ENCODE peak calls at places on chromosomes 6 and 20, in five cellular contexts. One of them, this sample, is unnamed.

GRCh38 chr6:8131265-8131897 is 29.0 kb upstream of the EEF1E1 start:
- DNase-seq in CD4-positive, alpha-beta T cell: no peak
- DNase-seq in T-helper 17 cell: no peak
- DNase-seq in activated gamma-delta T cell treated with Interleukin-2 at 50 U/mL for 16 hours: peak
- DNase-seq in effector memory CD8-positive, alpha-beta T cell: peak
- DNase-seq in this sample: peak

GRCh38 chr6:116666869-116667268 is 1.7 kb downstream of the ZUP1 start:
- DNase-seq in T-helper 17 cell: no peak
- DNase-seq in CD4-positive, alpha-beta T cell: no peak
- DNase-seq in activated gamma-delta T cell treated with Interleukin-2 at 50 U/mL for 16 hours: no peak
- DNase-seq in effector memory CD8-positive, alpha-beta T cell: no peak
- DNase-seq in this sample: no peak

GRCh38 chr6:108562503-108562993 is 1.8 kb downstream of the FOXO3 start:
- DNase-seq in T-helper 17 cell: no peak
- DNase-seq in activated gamma-delta T cell treated with Interleukin-2 at 50 U/mL for 16 hours: no peak
- DNase-seq in effector memory CD8-positive, alpha-beta T cell: no peak
- DNase-seq in CD4-positive, alpha-beta T cell: no peak
- DNase-seq in this sample: peak

GRCh38 chr6:169051371-169051770 is 202.3 kb downstream of the THBS2 start:
- DNase-seq in effector memory CD8-positive, alpha-beta T cell: no peak
- DNase-seq in CD4-positive, alpha-beta T cell: no peak
- DNase-seq in activated gamma-delta T cell treated with Interleukin-2 at 50 U/mL for 16 hours: no peak
- DNase-seq in T-helper 17 cell: no peak
- DNase-seq in this sample: no peak

GRCh38 chr20:58621906-58622548 is 29.1 kb upstream of the STX16 start:
- DNase-seq in T-helper 17 cell: no peak
- DNase-seq in effector memory CD8-positive, alpha-beta T cell: no peak
- DNase-seq in CD4-positive, alpha-beta T cell: no peak
- DNase-seq in activated gamma-delta T cell treated with Interleukin-2 at 50 U/mL for 16 hours: no peak
- DNase-seq in this sample: no peak

GRCh38 chr6:39203804-39204495 is 25.3 kb downstream of the KCNK5 start:
- DNase-seq in effector memory CD8-positive, alpha-beta T cell: no peak
- DNase-seq in activated gamma-delta T cell treated with Interleukin-2 at 50 U/mL for 16 hours: no peak
- DNase-seq in CD4-positive, alpha-beta T cell: no peak
- DNase-seq in T-helper 17 cell: no peak
- DNase-seq in this sample: no peak

GRCh38 chr20:23269954-23270353 is 80.6 kb upstream of the NXT1 start:
- DNase-seq in effector memory CD8-positive, alpha-beta T cell: no peak
- DNase-seq in T-helper 17 cell: no peak
- DNase-seq in activated gamma-delta T cell treated with Interleukin-2 at 50 U/mL for 16 hours: no peak
- DNase-seq in CD4-positive, alpha-beta T cell: no peak
- DNase-seq in this sample: no peak

GRCh38 chr6:145893586-145893985 is 70.6 kb downstream of the SHPRH start:
- DNase-seq in CD4-positive, alpha-beta T cell: no peak
- DNase-seq in T-helper 17 cell: no peak
- DNase-seq in effector memory CD8-positive, alpha-beta T cell: no peak
- DNase-seq in activated gamma-delta T cell treated with Interleukin-2 at 50 U/mL for 16 hours: no peak
- DNase-seq in this sample: no peak

GRCh38 chr20:45470262-45470931 is 844 bp downstream of the WFDC2 start:
- DNase-seq in effector memory CD8-positive, alpha-beta T cell: no peak
- DNase-seq in T-helper 17 cell: no peak
- DNase-seq in activated gamma-delta T cell treated with Interleukin-2 at 50 U/mL for 16 hours: no peak
- DNase-seq in CD4-positive, alpha-beta T cell: no peak
- DNase-seq in this sample: peak

GRCh38 chr20:48547682-48548081 is 280.1 kb downstream of the PREX1 start:
- DNase-seq in T-helper 17 cell: no peak
- DNase-seq in effector memory CD8-positive, alpha-beta T cell: no peak
- DNase-seq in CD4-positive, alpha-beta T cell: no peak
- DNase-seq in activated gamma-delta T cell treated with Interleukin-2 at 50 U/mL for 16 hours: no peak
- DNase-seq in this sample: no peak

GRCh38 chr6:159714404-159714803 is 12.9 kb upstream of the WTAP start:
- DNase-seq in activated gamma-delta T cell treated with Interleukin-2 at 50 U/mL for 16 hours: no peak
- DNase-seq in T-helper 17 cell: no peak
- DNase-seq in effector memory CD8-positive, alpha-beta T cell: no peak
- DNase-seq in CD4-positive, alpha-beta T cell: no peak
- DNase-seq in this sample: no peak

GRCh38 chr6:106281088-106281487 is 44.5 kb downstream of the ATG5 start:
- DNase-seq in T-helper 17 cell: no peak
- DNase-seq in CD4-positive, alpha-beta T cell: no peak
- DNase-seq in effector memory CD8-positive, alpha-beta T cell: no peak
- DNase-seq in activated gamma-delta T cell treated with Interleukin-2 at 50 U/mL for 16 hours: no peak
- DNase-seq in this sample: no peak

GRCh38 chr20:46119028-46119546 is 973 bp downstream of the CD40 start:
- DNase-seq in effector memory CD8-positive, alpha-beta T cell: no peak
- DNase-seq in activated gamma-delta T cell treated with Interleukin-2 at 50 U/mL for 16 hours: no peak
- DNase-seq in CD4-positive, alpha-beta T cell: no peak
- DNase-seq in T-helper 17 cell: no peak
- DNase-seq in this sample: no peak

GRCh38 chr6:20455175-20456075 is 53.7 kb downstream of the E2F3 start:
- DNase-seq in CD4-positive, alpha-beta T cell: no peak
- DNase-seq in effector memory CD8-positive, alpha-beta T cell: no peak
- DNase-seq in activated gamma-delta T cell treated with Interleukin-2 at 50 U/mL for 16 hours: no peak
- DNase-seq in T-helper 17 cell: no peak
- DNase-seq in this sample: peak

GRCh38 chr6:149079456-149079855 is 238.1 kb upstream of the TAB2 start:
- DNase-seq in activated gamma-delta T cell treated with Interleukin-2 at 50 U/mL for 16 hours: no peak
- DNase-seq in effector memory CD8-positive, alpha-beta T cell: no peak
- DNase-seq in T-helper 17 cell: no peak
- DNase-seq in CD4-positive, alpha-beta T cell: no peak
- DNase-seq in this sample: no peak

GRCh38 chr6:155171109-155171746 is 92.6 kb upstream of the CLDN20 start:
- DNase-seq in T-helper 17 cell: peak
- DNase-seq in CD4-positive, alpha-beta T cell: peak
- DNase-seq in activated gamma-delta T cell treated with Interleukin-2 at 50 U/mL for 16 hours: peak
- DNase-seq in effector memory CD8-positive, alpha-beta T cell: peak
- DNase-seq in this sample: peak